ENCODE peak calls at places on chromosome 22, in nine cellular contexts. N, E, U, I, L, V, J, Z and O are unnamed samples.
A peak's percentile ranks its signal among the peaks of the same experiment; 100 is the strongest.

GRCh38 chr22:23306438-23306921 is 126.2 kb downstream of the BCR start:
- DNase-seq in Z (no peak), I (no peak), N (peak; percentile 50), E (no peak), U (peak; percentile 60), L (no peak), J (peak; percentile 75), V (no peak), O (peak; percentile 53)

GRCh38 chr22:23749747-23750373 is 1.1 kb downstream of the ZNF70 start:
- DNase-seq in J (peak; percentile 22), N (no peak), V (no peak), I (no peak), U (peak; percentile 25), L (no peak), E (no peak), Z (no peak), O (no peak)

GRCh38 chr22:35397095-35397904 is 2.6 kb upstream of the MCM5 start:
- DNase-seq in U (peak; percentile 13), I (no peak), Z (no peak), V (no peak), J (peak; percentile 26), E (no peak), N (no peak), L (no peak), O (no peak)

GRCh38 chr22:36036167-36036624 is 7.6 kb upstream of the RBFOX2 start:
- DNase-seq in Z (no peak), N (no peak), E (no peak), U (no peak), L (no peak), J (no peak), I (no peak), V (no peak), O (no peak)

GRCh38 chr22:50267591-50268390 is 2.4 kb downstream of the MAPK11 start:
- DNase-seq in Z (peak; percentile 75), I (peak; percentile 80), N (no peak), E (no peak), J (peak; percentile 81), V (no peak), U (peak; percentile 51), L (peak; percentile 81), O (peak; percentile 37)

GRCh38 chr22:50403701-50404101 is 60.6 kb downstream of the PPP6R2 start:
- DNase-seq in I (no peak), L (no peak), E (no peak), V (no peak), Z (no peak), N (no peak), U (no peak), J (no peak), O (no peak)

GRCh38 chr22:29799217-29799680 is 32.1 kb downstream of the UQCR10 start:
- DNase-seq in V (peak; percentile 58), N (peak; percentile 94), E (peak; percentile 92), L (no peak), J (peak; percentile 98), U (peak; percentile 97), I (no peak), Z (no peak), O (peak; percentile 87)

GRCh38 chr22:48651981-48652538 is 1175.6 kb downstream of the BRD1 start:
- DNase-seq in I (no peak), J (no peak), Z (no peak), U (peak; percentile 27), L (no peak), E (no peak), V (no peak), N (peak; percentile 21), O (no peak)

GRCh38 chr22:36465232-36466021 is 16.0 kb downstream of the TXN2 start:
- DNase-seq in U (peak; percentile 95), N (peak; percentile 92), L (no peak), I (no peak), V (peak; percentile 86), Z (no peak), E (peak; percentile 95), J (peak; percentile 95), O (peak; percentile 94)

GRCh38 chr22:36914383-36914752 is 940 bp downstream of the CSF2RB start:
- DNase-seq in U (no peak), N (no peak), Z (no peak), L (no peak), E (no peak), I (no peak), V (no peak), J (no peak), O (no peak)

GRCh38 chr22:18058770-18059169 is 19.0 kb upstream of the PEX26 start:
- DNase-seq in V (no peak), N (no peak), I (no peak), J (no peak), U (no peak), Z (no peak), E (no peak), L (no peak), O (no peak)

DNA sequence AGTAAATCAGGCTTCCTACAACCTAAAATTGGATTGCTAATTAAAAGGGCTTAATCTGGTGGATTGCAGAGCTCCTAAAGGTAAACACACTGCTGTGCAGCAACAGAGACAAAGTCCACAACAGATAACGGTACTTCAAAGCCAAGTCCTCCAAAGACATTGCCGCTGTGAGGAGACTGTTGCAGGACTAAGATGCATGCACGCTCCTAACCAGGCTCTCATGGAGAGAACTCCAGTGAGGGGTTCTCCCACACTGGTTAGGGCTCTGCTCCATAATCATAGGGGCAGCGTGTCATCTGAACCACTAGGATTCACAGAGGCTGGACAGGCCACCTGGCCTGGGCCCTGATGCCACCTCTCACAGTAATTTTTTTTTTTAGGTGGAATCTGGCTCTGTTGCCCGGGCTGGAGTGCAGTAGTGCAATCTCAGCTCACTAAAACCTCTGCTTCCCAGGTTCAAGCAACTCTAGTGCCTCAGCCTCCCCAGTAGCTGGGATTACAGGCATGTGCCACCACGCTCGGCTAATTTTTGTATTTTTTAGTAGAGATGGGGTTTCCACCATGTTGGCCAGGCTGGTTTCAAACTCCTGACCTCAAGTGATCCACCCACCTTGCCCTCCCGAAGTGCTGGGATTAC is 56.9 kb upstream of the ARFGAP3 start:
- DNase-seq in V (no peak), I (no peak), E (no peak), U (no peak), Z (no peak), N (no peak), L (no peak), J (no peak), O (no peak)
- H3K4me1 ChIP-seq in V (peaks cover 18% of the 10 kb centered on the region), I (peaks cover 8% of the 10 kb centered on the region), E (peaks cover 2% of the 10 kb centered on the region), U (no peaks in the 10 kb centered on the region), Z (peaks cover 11% of the 10 kb centered on the region), N (no peaks in the 10 kb centered on the region), L (peaks cover 19% of the 10 kb centered on the region), J (peaks cover 5% of the 10 kb centered on the region), O (peaks cover 14% of the 10 kb centered on the region)

DNA sequence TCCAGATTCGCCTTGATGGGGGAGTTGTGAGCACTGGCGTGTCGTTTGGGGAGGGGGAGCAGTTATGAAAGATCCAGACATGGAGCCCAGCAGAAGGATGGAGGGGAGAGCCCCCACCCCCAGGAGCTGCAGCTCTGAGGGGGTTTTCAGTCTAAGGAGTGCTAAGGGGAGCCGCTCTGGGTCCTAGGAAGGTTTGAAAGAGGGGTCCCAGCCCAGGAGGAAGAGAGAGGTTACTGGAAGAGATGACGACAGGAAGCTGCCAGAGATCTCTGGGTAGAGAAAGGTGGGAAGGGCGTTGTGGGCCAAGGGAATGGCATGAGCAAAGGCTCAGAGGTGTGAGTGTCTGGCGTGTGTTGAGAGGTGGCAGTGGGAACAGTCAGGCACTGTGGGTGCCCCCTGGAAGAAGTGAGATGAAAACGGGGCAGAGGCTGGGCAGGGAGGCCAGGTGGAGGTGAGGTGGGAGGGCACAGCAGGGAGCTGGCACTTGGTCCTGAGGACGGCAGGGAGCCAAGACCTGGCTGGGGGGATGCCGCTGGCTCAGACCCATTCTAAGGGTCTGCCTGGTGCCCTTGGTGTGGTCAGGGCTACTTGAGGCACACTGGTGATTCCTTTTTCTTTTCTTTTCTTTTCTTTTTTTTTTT is 1.8 kb downstream of the MGAT3 start:
- DNase-seq in J (no peak), U (no peak), L (no peak), N (no peak), E (no peak), V (no peak), I (no peak), Z (no peak), O (no peak)
- TF ChIP-seq EZH2 in J (peak; percentile 22), U (no peak), L (no peak), N (peak; percentile 47), E (no peak), V (no peak), I (peak; percentile 21), Z (no peak), O (peak; percentile 76)

DNA sequence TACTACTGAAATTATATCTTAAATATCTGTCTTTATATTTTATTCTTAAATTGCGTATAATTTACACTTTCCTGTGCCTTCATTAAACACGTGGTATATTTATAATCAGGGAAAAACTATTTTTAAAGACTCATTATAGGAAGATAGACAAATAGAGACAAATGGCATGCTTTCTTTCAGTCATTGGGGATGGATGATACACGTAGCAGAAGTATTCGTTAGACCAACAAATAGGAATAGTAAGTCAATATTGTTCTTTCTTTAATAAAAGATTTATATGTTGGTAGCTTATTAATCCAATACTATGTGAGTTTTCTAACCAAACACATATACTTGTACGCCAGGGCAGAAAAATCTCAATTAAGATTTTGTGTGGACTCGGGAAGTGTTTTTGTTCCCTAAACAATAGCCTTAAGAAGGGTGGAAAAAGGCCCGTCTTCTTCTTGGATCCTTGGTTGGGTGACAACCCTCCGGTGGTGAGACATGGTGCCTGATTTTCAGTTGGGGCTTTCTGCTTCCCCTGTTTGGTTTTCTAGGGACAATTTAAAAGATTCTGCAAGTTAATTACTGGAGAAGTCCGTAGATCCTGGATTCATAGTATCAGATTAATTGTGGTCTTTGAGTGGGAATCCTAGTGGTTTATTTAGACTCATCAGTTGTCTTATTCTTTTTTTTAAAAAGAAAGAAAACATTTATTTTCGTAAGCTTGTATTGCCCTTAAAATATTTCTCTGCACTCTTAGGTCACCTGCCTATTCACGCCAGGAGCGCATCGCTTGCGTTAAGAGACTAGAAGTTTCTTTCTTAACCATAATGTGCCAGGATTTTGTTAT is 83.5 kb upstream of the WNT7B start:
- DNase-seq in L (no peak), I (no peak), N (peak; percentile 14), U (peak; percentile 27), E (peak; percentile 17), Z (no peak), J (peak; percentile 24), V (no peak), O (peak; percentile 35)
- H3K4me1 ChIP-seq in L (peaks cover 18% of the 10 kb centered on the region), I (peaks cover 3% of the 10 kb centered on the region), N (peaks cover 47% of the 10 kb centered on the region), U (peaks cover 30% of the 10 kb centered on the region), E (peaks cover 68% of the 10 kb centered on the region), Z (peaks cover 41% of the 10 kb centered on the region), J (peaks cover 63% of the 10 kb centered on the region), V (peaks cover 12% of the 10 kb centered on the region), O (peaks cover 70% of the 10 kb centered on the region)

GRCh38 chr22:44245867-44246266 is 65.1 kb downstream of the PARVG start:
- DNase-seq in L (no peak), N (no peak), I (peak; percentile 38), J (no peak), E (no peak), Z (no peak), U (no peak), V (no peak), O (no peak)

GRCh38 chr22:44248926-44249325 is 63.8 kb downstream of the SHISAL1 start:
- DNase-seq in I (peak; percentile 22), L (no peak), U (no peak), J (no peak), Z (no peak), N (no peak), V (no peak), E (peak; percentile 49), O (no peak)

GRCh38 chr22:44246615-44247326 is 66.0 kb downstream of the SHISAL1 start:
- DNase-seq in L (no peak), V (no peak), E (no peak), U (no peak), I (peak; percentile 41), Z (no peak), J (no peak), N (no peak), O (no peak)

GRCh38 chr22:44247923-44248892 is 64.5 kb downstream of the SHISAL1 start:
- DNase-seq in E (no peak), I (peak; percentile 30), Z (no peak), U (no peak), V (no peak), N (no peak), J (no peak), L (no peak), O (no peak)

GRCh38 chr22:44247346-44247745 is 65.4 kb downstream of the SHISAL1 start:
- DNase-seq in J (no peak), L (no peak), U (no peak), E (no peak), Z (no peak), V (no peak), N (no peak), I (peak; percentile 29), O (no peak)
- TF ChIP-seq EZH2 in J (no peak), L (no peak), U (no peak), E (no peak), Z (no peak), V (no peak), N (no peak), I (no peak), O (no peak)